ENCODE peak calls at places on chromosome 1, in nine cellular contexts. Y is uterus, N is IMR-90, L is body of pancreas, H is cardiac muscle cell, K is breast epithelium, T is PC-3, C is aorta, E is K562. M is an unnamed sample. For H3K4me1, H3K27me3 and H3K9me3, the result is how much of the 10 kb centered on the place peaks cover.

GRCh38 chr1:199113265-199113869 is 474.5 kb downstream of the PTPRC start:
- DNase-seq in Y (no peak), N (peak), L (peak), H (peak), K (no peak), T (peak), C (no peak), E (peak), M (peak)

GRCh38 chr1:223177681-223178080 is 34.6 kb upstream of the TLR5 start:
- DNase-seq in Y (no peak), N (no peak), L (peak), H (no peak), K (no peak), T (no peak), C (no peak), E (peak), M (no peak)

GRCh38 chr1:218933526-218933925 is 240.2 kb upstream of the LYPLAL1 start:
- DNase-seq in Y (no peak), N (peak), L (no peak), H (no peak), K (no peak), T (peak), C (no peak), E (no peak), M (no peak)

GRCh38 chr1:41621256-41621655 is 136.8 kb upstream of the EDN2 start:
- DNase-seq in Y (no peak), N (no peak), L (no peak), H (no peak), K (no peak), T (no peak), C (no peak), E (no peak), M (no peak)

GRCh38 chr1:118949317-118949716 is 38.8 kb downstream of the TBX15 start:
- DNase-seq in Y (no peak), N (no peak), L (no peak), H (peak), K (no peak), T (no peak), C (no peak), E (no peak), M (no peak)

GRCh38 chr1:56576880-56577858 is 2.2 kb downstream of the PLPP3 start:
- DNase-seq in Y (no peak), N (peak), L (no peak), H (peak), K (no peak), T (peak), C (no peak), E (peak), M (peak)

GRCh38 chr1:171716620-171717019 is 25.2 kb downstream of the VAMP4 start:
- DNase-seq in Y (no peak), N (peak), L (no peak), H (peak), K (no peak), T (peak), C (no peak), E (no peak), M (no peak)

GRCh38 chr1:161930064-161930463 is 93.6 kb downstream of the OLFML2B start:
- DNase-seq in Y (no peak), N (peak), L (no peak), H (peak), K (no peak), T (no peak), C (no peak), E (no peak), M (no peak)

GRCh38 chr1:205600085-205600484 is 31.7 kb downstream of the ELK4 start:
- DNase-seq in Y (no peak), N (peak), L (no peak), H (peak), K (no peak), T (peak), C (no peak), E (no peak), M (no peak)

DNA sequence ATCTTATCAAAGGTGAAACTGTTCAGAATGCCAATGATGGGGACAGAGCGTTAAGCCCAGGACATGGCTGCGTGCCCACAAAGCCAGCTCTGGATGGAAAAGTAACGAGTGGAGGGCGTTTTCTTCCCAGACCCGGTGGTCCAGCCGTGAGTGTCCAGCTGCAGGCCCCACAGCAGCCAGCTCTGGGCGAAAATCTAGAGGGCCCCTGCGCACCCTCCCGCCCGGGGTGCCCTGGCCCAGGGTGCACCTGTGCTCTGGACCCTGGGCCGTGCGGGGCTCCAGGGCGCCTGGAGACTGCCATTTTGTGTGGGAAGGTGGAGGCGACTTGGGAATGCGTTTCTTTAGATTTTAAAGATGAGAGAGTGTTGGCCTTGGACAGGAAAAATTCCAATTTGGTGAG is 58.8 kb downstream of the SKI start:
- DNase-seq in Y (no peak), N (no peak), L (no peak), H (no peak), K (no peak), T (no peak), C (no peak), E (no peak), M (no peak)
- H3K4me1 ChIP-seq in Y (under half), N (under half), L (under half), H (under half), K (under half), T (under half), C (under half), E (under half), M (under half)

GRCh38 chr1:68228833-68229232 is 3.5 kb downstream of the WLS start:
- DNase-seq in Y (no peak), N (peak), L (no peak), H (peak), K (no peak), T (no peak), C (no peak), E (no peak), M (no peak)
- H3K27me3 ChIP-seq in Y (under half), N (under half), L (under half), H (under half), K (under half), T (under half), C (under half), E (under half), M (under half)

GRCh38 chr1:5565281-5565680 is 426.9 kb downstream of the NPHP4 start:
- DNase-seq in Y (no peak), N (no peak), L (no peak), H (no peak), K (no peak), T (no peak), C (no peak), E (no peak), M (no peak)

GRCh38 chr1:5565726-5566125 is 426.5 kb downstream of the NPHP4 start:
- DNase-seq in Y (no peak), N (no peak), L (no peak), H (no peak), K (no peak), T (no peak), C (no peak), E (no peak), M (no peak)

GRCh38 chr1:5567839-5568238 is 424.4 kb downstream of the NPHP4 start:
- DNase-seq in Y (no peak), N (no peak), L (no peak), H (no peak), K (no peak), T (no peak), C (no peak), E (no peak), M (no peak)

GRCh38 chr1:5564578-5565257 is 427.5 kb downstream of the NPHP4 start:
- DNase-seq in Y (no peak), N (no peak), L (no peak), H (no peak), K (no peak), T (no peak), C (no peak), E (no peak), M (no peak)

GRCh38 chr1:5566924-5567323 is 425.3 kb downstream of the NPHP4 start:
- DNase-seq in Y (no peak), N (no peak), L (no peak), H (no peak), K (no peak), T (no peak), C (no peak), E (no peak), M (no peak)
- H3K9me3 ChIP-seq in Y (under half), N (under half), L (under half), H (under half), K (under half), T (under half), C (under half), E (under half), M (under half)

GRCh38 chr1:23122023-23122738 is 46.5 kb downstream of the LUZP1 start:
- DNase-seq in Y (peak), N (peak), L (peak), H (peak), K (no peak), T (peak), C (no peak), E (no peak), M (peak)
- H3K4me1 ChIP-seq in Y (under half), N (under half), L (under half), H (under half), K (under half), T (under half), C (under half), E (under half), M (under half)

DNA sequence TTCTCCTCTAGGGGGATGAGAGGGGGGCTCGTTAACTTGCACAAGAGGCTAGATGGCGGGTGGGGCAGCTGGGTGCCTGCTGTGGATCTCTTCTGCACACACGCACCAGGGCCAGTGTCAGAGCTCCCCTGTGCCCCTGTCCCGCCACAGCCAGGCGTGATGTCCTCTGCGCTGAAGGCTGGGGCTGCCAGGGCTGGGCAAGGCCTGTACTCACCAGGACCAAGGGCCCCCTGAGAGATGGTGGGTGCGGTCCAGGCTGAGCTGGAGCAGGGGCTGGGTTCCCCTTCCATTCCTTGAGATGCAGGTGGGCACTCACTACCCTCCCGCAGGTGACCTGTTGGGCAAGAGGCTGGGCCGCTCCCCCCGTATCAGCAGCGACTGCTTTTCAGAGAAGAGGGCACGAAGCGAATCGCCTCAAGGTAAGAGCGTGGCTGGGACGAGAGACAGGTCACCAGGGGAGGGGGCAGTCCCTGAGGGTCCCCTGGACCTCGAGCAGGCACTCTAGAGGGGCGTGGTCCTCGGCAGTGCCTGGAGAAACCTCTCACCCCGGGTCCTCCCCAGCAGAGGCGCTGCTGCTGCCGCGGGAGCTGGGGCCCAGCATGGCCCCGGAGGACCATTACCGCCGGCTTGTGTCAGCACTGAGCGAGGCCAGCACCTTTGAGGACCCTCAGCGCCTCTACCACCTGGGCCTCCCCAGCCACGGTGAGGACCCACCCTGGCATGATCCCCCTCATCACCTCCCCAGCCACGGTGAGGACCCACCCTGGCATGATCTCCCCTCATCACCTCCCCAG is 15.2 kb downstream of the SAMD11 start:
- DNase-seq in Y (no peak), N (no peak), L (no peak), H (no peak), K (no peak), T (no peak), C (no peak), E (peak), M (no peak)
- H3K27me3 ChIP-seq in Y (under half), N (under half), L (under half), H (under half), K (half or more), T (under half), C (under half), E (under half), M (under half)

DNA sequence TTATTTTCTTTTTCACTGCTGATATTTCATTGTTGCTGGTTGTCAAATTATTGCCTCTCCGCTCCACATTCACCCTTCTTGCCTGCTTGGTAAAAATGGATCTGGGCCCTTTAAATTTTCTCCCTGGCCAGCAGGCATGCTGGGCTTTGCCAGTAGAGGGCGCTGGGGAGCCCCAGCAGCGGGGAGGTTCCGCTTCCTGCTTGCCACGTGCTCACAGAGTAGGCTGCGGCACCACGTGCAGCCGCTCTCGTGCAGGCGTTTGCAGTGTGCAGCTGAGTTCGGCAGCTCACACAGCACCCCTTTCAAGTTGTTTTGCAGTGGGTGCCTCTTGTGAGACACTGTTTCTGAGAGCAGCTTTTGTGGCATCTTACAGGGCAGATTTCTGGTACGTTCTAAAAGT is at the start of gene ACTL8:
- DNase-seq in Y (no peak), N (no peak), L (no peak), H (no peak), K (no peak), T (no peak), C (no peak), E (peak), M (no peak)
- H3K9me3 ChIP-seq in Y (under half), N (under half), L (under half), H (under half), K (under half), T (under half), C (under half), E (under half), M (under half)

DNA sequence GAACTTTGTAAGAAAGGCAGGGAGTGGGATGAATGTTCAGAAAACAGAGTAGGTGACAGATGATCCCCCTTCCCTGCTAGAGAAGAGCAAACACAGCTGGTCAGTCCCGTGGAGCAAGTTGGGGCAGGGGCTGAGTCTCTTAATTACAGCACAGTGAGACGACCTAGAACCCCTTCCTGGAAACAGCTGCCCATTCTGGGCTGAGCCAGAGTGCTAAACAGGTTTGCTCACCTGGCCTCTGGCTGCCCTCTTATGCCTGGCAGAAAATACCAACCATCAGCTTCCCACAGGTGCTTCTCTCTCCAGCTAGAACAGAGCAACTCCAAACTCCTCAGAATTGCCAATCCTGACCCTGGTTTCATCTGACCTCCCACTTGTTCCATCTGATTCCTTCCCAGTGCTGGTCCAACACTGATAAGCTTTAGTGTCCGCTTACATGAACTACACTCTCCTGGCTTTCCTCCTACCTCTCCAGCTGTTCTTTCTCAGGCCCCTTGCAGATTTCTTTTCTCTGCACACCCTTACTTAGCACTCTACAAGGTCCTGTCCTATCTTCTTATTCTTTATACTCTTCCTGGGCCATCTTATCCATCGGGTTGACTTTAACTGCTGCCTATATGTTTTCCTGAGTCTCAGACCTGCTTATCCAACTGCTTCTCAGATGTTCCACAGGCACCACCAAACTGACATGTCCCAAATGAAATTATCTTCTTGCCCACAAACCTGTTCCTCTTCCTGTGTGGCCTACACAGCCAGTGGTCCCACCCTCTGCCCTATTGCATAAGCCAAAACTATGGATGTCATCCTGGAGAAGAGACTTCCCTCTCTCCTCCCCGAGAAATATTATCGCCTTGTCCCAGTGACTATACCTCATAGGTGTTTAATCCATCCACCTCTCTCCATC is 22.6 kb upstream of the COL9A2 start:
- DNase-seq in Y (no peak), N (no peak), L (no peak), H (no peak), K (no peak), T (no peak), C (no peak), E (peak), M (no peak)
- H3K4me1 ChIP-seq in Y (under half), N (under half), L (under half), H (under half), K (under half), T (under half), C (under half), E (under half), M (under half)

DNA sequence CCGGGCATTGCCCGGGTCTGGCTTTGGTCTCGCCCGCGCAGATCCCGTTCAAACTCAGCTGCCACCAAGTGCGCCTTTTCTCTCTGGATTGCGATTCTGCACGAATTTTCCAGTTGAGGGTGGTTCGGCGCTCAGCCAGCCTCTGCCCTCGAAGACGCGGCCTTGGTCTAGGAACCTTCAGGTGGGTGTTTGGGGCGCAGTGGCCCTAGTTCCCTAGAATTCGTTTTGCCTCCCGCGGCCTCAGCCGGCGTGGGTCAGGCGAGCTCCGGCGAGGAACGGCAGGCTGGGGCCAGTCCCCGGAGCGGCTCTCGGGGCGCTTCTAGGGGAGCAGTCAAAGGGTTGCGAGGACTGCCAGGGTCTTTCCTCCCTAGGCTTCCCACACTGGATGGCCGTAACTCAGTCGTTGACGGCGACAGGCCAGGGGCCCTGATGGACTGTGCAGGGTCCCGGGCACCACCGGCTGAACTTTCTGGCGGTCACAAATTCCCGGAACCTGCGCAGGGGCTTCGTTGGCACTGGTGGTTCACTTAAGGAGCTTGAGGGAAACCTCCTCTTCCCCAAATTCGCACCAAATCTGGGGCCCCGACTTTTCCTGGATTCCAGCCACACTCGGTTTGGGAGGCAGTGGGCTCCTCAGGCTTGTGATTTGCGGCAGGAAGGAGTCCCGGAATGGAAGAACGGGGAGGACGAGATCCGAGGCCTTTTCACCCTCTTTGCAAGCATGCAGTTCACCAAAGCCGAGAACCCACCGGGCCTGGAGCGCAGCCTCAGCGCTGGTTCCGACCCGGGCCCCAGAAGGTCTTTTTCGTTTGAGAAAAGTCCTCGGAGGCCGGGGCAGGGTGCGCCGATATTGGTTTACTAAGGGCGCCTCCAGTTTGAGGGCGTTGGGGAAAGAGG is 1.2 kb downstream of the DMBX1 start:
- DNase-seq in Y (no peak), N (no peak), L (no peak), H (no peak), K (no peak), T (no peak), C (peak), E (no peak), M (no peak)
- H3K27me3 ChIP-seq in Y (half or more), N (half or more), L (under half), H (half or more), K (half or more), T (under half), C (under half), E (under half), M (under half)

DNA sequence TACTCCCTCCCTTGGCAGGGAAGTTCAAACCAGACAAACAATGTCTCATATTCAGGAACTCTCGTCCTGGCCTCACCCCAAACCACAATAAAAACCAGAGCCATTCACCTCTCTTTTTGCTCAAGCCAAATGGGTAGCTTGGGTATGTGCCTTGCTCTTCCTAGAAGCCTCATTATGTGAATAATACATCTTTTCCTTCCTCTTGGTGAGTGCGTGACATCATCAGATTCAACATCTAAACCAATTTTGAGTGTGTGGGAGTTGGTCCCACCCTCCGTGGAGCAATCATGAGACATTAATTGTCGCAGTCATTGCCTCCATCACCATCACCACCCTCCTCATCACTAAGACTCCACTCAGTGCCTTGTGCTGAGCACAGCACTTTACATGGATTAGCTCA is 482.9 kb downstream of the PTPRU start:
- DNase-seq in Y (no peak), N (peak), L (no peak), H (peak), K (no peak), T (peak), C (no peak), E (no peak), M (no peak)
- H3K9me3 ChIP-seq in Y (under half), N (under half), L (under half), H (under half), K (under half), T (under half), C (under half), E (under half), M (under half)